ENCODE peak calls at places on chromosomes 12 and 14, in six cellular contexts. G is ovary, E is IMR-90, H is NB4, U is cardiac fibroblast, V is hepatocyte. L is an unnamed sample.
A peak's percentile ranks its signal among the peaks of the same experiment; 100 is the strongest.

GRCh38 chr14:64736271-64737131 is 32.3 kb downstream of the PLEKHG3 start:
- DNase-seq in G (peak; percentile 37), E (no peak), H (no peak), U (no peak), V (peak; percentile 70), L (no peak)

GRCh38 chr12:85059594-85059993 is 23.4 kb downstream of the LRRIQ1 start:
- DNase-seq in G (no peak), E (no peak), H (no peak), U (no peak), V (no peak), L (no peak)

GRCh38 chr14:54572316-54572715 is 5.4 kb downstream of the SAMD4A start:
- DNase-seq in G (no peak), E (no peak), H (peak; percentile 31), U (peak; percentile 70), V (no peak), L (peak; percentile 63)

GRCh38 chr14:91369628-91370445 is 47.8 kb downstream of the CCDC88C start:
- DNase-seq in G (no peak), E (no peak), H (no peak), U (no peak), V (no peak), L (no peak)

GRCh38 chr12:3962661-3963483 is 89.7 kb upstream of the PARP11 start:
- DNase-seq in G (no peak), E (no peak), H (peak; percentile 73), U (no peak), V (peak; percentile 64), L (no peak)

GRCh38 chr12:78793491-78793890 is 71.1 kb upstream of the SYT1 start:
- DNase-seq in G (no peak), E (peak; percentile 3), H (no peak), U (no peak), V (no peak), L (peak; percentile 40)

GRCh38 chr12:52181757-52182156 is 10.1 kb downstream of the KRT80 start:
- DNase-seq in G (no peak), E (peak; percentile 89), H (no peak), U (peak; percentile 66), V (peak; percentile 67), L (peak; percentile 90)

GRCh38 chr14:90698379-90698869 is 117.8 kb downstream of the TTC7B start:
- DNase-seq in G (peak; percentile 64), E (peak; percentile 58), H (no peak), U (peak; percentile 48), V (peak; percentile 41), L (peak; percentile 71)

GRCh38 chr12:115227137-115227615 is 543.2 kb upstream of the TBX3 start:
- DNase-seq in G (no peak), E (peak; percentile 92), H (no peak), U (peak; percentile 89), V (peak; percentile 80), L (peak; percentile 69)

GRCh38 chr12:15897433-15897832 is 13.7 kb upstream of the DERA start:
- DNase-seq in G (no peak), E (no peak), H (no peak), U (peak; percentile 35), V (no peak), L (no peak)

GRCh38 chr14:99757331-99758070 is 35.7 kb upstream of the EML1 start:
- DNase-seq in G (no peak), E (peak; percentile 99), H (no peak), U (peak; percentile 98), V (no peak), L (peak; percentile 86)

GRCh38 chr14:87989613-87990299 is 3.2 kb downstream of the GALC start:
- DNase-seq in G (no peak), E (no peak), H (no peak), U (no peak), V (no peak), L (no peak)

GRCh38 chr14:70073924-70074566 is 114.7 kb downstream of the SLC8A3 start:
- DNase-seq in G (peak; percentile 32), E (peak; percentile 73), H (peak; percentile 80), U (peak; percentile 70), V (peak; percentile 89), L (peak; percentile 89)

GRCh38 chr12:92185052-92185451 is 39.4 kb upstream of the BTG1 start:
- DNase-seq in G (no peak), E (no peak), H (peak; percentile 19), U (no peak), V (no peak), L (no peak)

GRCh38 chr12:2129076-2129475 is 76.3 kb downstream of the CACNA1C start:
- DNase-seq in G (no peak), E (peak; percentile 75), H (no peak), U (peak; percentile 64), V (no peak), L (no peak)

GRCh38 chr12:122851820-122852219 is 16.6 kb downstream of the HIP1R start:
- DNase-seq in G (no peak), E (peak; percentile 91), H (no peak), U (peak; percentile 95), V (no peak), L (peak; percentile 76)

GRCh38 chr12:105477873-105478272 is 147.4 kb downstream of the C12orf75 start:
- DNase-seq in G (no peak), E (no peak), H (no peak), U (no peak), V (no peak), L (no peak)

GRCh38 chr14:69768873-69769272 is 1.9 kb downstream of the SRSF5 start:
- DNase-seq in G (no peak), E (no peak), H (no peak), U (peak; percentile 48), V (no peak), L (no peak)

GRCh38 chr12:64186789-64187188 is 35.3 kb downstream of the KICS2 start:
- DNase-seq in G (no peak), E (peak; percentile 47), H (no peak), U (peak; percentile 78), V (no peak), L (peak; percentile 30)

GRCh38 chr12:65389436-65389835 is 111.0 kb downstream of the MSRB3 start:
- DNase-seq in G (no peak), E (no peak), H (no peak), U (no peak), V (no peak), L (no peak)

GRCh38 chr12:56020437-56021189 is at the start of gene IKZF4:
- DNase-seq in G (peak; percentile 91), E (peak; percentile 48), H (peak; percentile 45), U (no peak), V (peak; percentile 79), L (peak; percentile 71)

GRCh38 chr12:47073951-47074350 is 5.5 kb upstream of the PCED1B start:
- DNase-seq in G (no peak), E (no peak), H (no peak), U (no peak), V (no peak), L (no peak)

GRCh38 chr12:21647179-21647578 is 10.5 kb downstream of the LDHB start:
- DNase-seq in G (no peak), E (no peak), H (no peak), U (no peak), V (no peak), L (no peak)

GRCh38 chr12:21649034-21649433 is 8.6 kb downstream of the LDHB start:
- DNase-seq in G (no peak), E (no peak), H (no peak), U (no peak), V (no peak), L (no peak)

GRCh38 chr12:21651821-21652220 is 5.8 kb downstream of the LDHB start:
- DNase-seq in G (no peak), E (no peak), H (no peak), U (no peak), V (no peak), L (no peak)

GRCh38 chr12:21648378-21648777 is 9.3 kb downstream of the LDHB start:
- DNase-seq in G (no peak), E (no peak), H (no peak), U (no peak), V (no peak), L (no peak)

DNA sequence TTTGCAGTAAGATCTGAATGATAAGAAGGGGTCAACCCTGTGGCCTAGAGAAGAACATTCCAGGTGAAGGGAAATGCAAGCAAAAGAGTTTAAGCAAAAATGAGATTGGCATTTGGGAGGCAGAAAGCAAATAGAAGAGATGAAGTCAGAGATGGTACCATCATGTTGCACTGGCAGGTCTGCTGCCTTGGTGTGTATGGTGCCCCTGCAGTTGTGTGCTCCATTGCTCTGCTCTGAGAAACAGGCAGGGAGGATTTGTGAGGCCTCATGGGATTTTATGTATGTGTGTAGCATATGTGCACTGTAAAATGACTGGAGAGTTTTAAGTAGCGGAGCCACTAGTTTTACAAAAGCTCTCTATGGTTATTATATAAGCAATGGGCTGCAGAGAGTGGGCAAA is 6.6 kb downstream of the LDHB start:
- DNase-seq in G (no peak), E (no peak), H (no peak), U (no peak), V (no peak), L (no peak)
- H3K4me3 ChIP-seq in G (no peak overlapping the region), E (no peak overlapping the region), H (no peak overlapping the region), U (no peak overlapping the region), V (no peak overlapping the region), L (no peak overlapping the region)

DNA sequence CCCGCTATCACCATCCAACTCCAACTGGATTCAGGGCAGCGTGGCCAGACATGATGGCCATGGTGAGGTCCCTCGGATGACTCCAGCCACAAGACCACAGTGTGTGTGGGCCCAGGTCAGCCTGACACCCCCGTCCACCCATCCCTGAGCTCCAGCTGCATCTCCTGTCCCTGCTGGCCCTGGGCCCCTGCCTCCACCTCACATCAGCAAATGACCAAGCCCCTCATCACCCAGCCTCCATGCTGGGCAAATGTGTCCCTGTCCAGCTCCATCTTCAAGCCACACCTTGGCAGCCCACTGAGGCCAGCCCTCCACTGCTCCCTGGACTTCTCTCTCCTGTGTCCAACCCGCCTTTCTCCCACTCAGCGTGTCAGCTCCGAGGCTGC is 3.2 kb downstream of the GPR132 start:
- DNase-seq in G (no peak), E (no peak), H (no peak), U (no peak), V (no peak), L (no peak)
- H3K4me3 ChIP-seq in G (no peak overlapping the region), E (no peak overlapping the region), H (no peak overlapping the region), U (no peak overlapping the region), V (no peak overlapping the region), L (no peak overlapping the region)

DNA sequence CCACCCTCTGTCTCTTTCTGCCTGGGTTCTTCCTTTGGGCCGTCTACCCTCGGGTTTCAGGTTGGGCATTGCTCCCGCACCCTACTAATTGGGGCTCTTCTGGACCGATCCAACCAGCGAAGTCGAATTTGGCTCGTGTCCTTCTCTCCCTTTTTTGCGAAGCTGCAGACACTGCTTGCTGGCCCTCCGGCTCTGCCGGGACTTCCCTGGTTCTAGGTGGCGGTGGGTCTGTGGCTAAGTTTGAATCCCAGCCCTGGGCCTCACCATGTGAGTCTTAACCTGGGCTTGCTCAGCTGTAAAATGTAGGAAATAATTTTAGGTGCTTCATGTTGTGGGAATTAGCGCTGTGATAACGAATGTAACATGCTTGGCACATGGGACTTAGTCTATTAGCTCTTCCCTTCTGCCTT is 418 bp upstream of the CISTR start:
- DNase-seq in G (no peak), E (no peak), H (no peak), U (no peak), V (no peak), L (no peak)
- H3K4me3 ChIP-seq in G (peak overlapping the region; percentile 47), E (no peak overlapping the region), H (peak overlapping the region; percentile 70), U (no peak overlapping the region), V (peak overlapping the region; percentile 49), L (no peak overlapping the region)

GRCh38 chr12:124452576-124453391 is 114.6 kb downstream of the NCOR2 start:
- DNase-seq in G (no peak), E (no peak), H (no peak), U (no peak), V (no peak), L (no peak)
- H3K4me3 ChIP-seq in G (no peak overlapping the region), E (no peak overlapping the region), H (no peak overlapping the region), U (no peak overlapping the region), V (no peak overlapping the region), L (no peak overlapping the region)